ENCODE peak calls at places on chromosome 17, in four cellular contexts. V, O, D and Z are unnamed samples.

GRCh38 chr17:349666-350065 is 2.9 kb downstream of the RPH3AL start:
- DNase-seq in V (no peak), D (no peak), O (no peak), Z (no peak)

GRCh38 chr17:66724581-66725341 is 110.2 kb upstream of the CACNG5 start:
- DNase-seq in V (no peak), O (no peak), D (no peak), Z (no peak)

GRCh38 chr17:78459696-78460095 is 81.2 kb downstream of the PGS1 start:
- DNase-seq in D (no peak), O (no peak), V (no peak), Z (no peak)

GRCh38 chr17:28711723-28712036 is at the start of gene PROCA1:
- DNase-seq in V (peak), D (peak), O (no peak), Z (no peak)

GRCh38 chr17:80359422-80360110 is 55.4 kb upstream of the ENDOV start:
- DNase-seq in V (no peak), O (no peak), D (no peak), Z (no peak)

GRCh38 chr17:18378205-18378505 is 577 bp downstream of the EVPLL start:
- DNase-seq in V (no peak), O (no peak), D (no peak), Z (no peak)

GRCh38 chr17:54901230-54901847 is 687 bp downstream of the TOM1L1 start:
- DNase-seq in O (no peak), V (peak), D (no peak), Z (peak)

GRCh38 chr17:78839762-78840529 is 668 bp downstream of the USP36 start:
- DNase-seq in O (peak), D (peak), V (peak), Z (peak)

GRCh38 chr17:81961087-81961514 is at the start of gene NOTUM:
- DNase-seq in O (no peak), V (peak), D (no peak), Z (peak)

GRCh38 chr17:7005716-7006115 is 6.7 kb upstream of the RNASEK start:
- DNase-seq in O (no peak), D (no peak), V (no peak), Z (no peak)

GRCh38 chr17:52754838-52755237 is 596.3 kb upstream of the CA10 start:
- DNase-seq in O (no peak), D (no peak), V (no peak), Z (no peak)

GRCh38 chr17:12613566-12613965 is 52.1 kb upstream of the MYOCD start:
- DNase-seq in D (no peak), O (no peak), V (peak), Z (peak)

GRCh38 chr17:17509601-17510425 is 13.6 kb upstream of the RASD1 start:
- DNase-seq in O (no peak), D (no peak), V (no peak), Z (no peak)

GRCh38 chr17:73338050-73338491 is 26.3 kb upstream of the CDC42EP4 start:
- DNase-seq in O (no peak), D (no peak), V (peak), Z (peak)